ENCODE peak calls at places on chromosomes 11 and 22, in four cellular contexts. N is left ventricle myocardium inferior, S is thoracic aorta, C is mucosa of descending colon. A is an unnamed sample.

GRCh38 chr11:16777576-16777975 is 39.1 kb downstream of the C11orf58 start:
- DNase-seq in N (no peak), S (no peak), C (no peak), A (no peak)

GRCh38 chr11:22169833-22170232 is 23.1 kb upstream of the ANO5 start:
- DNase-seq in N (no peak), S (no peak), C (no peak), A (no peak)

GRCh38 chr11:79461144-79461543 is 20.3 kb upstream of the TENM4 start:
- DNase-seq in N (no peak), S (no peak), C (no peak), A (peak; percentile 58)

GRCh38 chr11:73209892-73210291 is 8.2 kb upstream of the P2RY2 start:
- DNase-seq in N (no peak), S (no peak), C (no peak), A (no peak)

GRCh38 chr11:58444285-58444684 is 2.2 kb upstream of the OR5B12 start:
- DNase-seq in N (no peak), S (no peak), C (no peak), A (no peak)

GRCh38 chr22:41498322-41498721 is 29.4 kb downstream of the ACO2 start:
- DNase-seq in N (no peak), S (no peak), C (no peak), A (no peak)

GRCh38 chr11:19878520-19878919 is 165.9 kb downstream of the NAV2 start:
- DNase-seq in N (no peak), S (no peak), C (no peak), A (no peak)

GRCh38 chr11:3893311-3893710 is 37.8 kb downstream of the STIM1 start:
- DNase-seq in N (no peak), S (no peak), C (no peak), A (no peak)

GRCh38 chr22:28141614-28142013 is 222.6 kb upstream of the PITPNB start:
- DNase-seq in N (no peak), S (no peak), C (no peak), A (peak; percentile 63)

GRCh38 chr22:50217543-50218152 is 16.8 kb downstream of the SELENOO start:
- DNase-seq in N (no peak), S (no peak), C (no peak), A (no peak)

GRCh38 chr11:111663820-111664219 is 61.6 kb downstream of the SIK2 start:
- DNase-seq in N (peak; percentile 51), S (no peak), C (no peak), A (no peak)

GRCh38 chr11:12901874-12902481 is 107.1 kb upstream of the RASSF10 start:
- DNase-seq in N (no peak), S (no peak), C (no peak), A (peak; percentile 81)

GRCh38 chr11:125941241-125941605 is 4.6 kb upstream of the VSIG10L2 start:
- DNase-seq in N (no peak), S (no peak), C (no peak), A (no peak)

GRCh38 chr11:88420165-88420781 is 82.7 kb upstream of the CTSC start:
- DNase-seq in N (peak; percentile 29), S (no peak), C (no peak), A (peak; percentile 86)

GRCh38 chr22:19122143-19122751 is at the start of gene DGCR2:
- DNase-seq in N (peak; percentile 97), S (peak; percentile 89), C (peak; percentile 98), A (peak; percentile 88)

GRCh38 chr11:81916459-81916858 is 817.2 kb downstream of the FAM181B start:
- DNase-seq in N (no peak), S (no peak), C (no peak), A (no peak)

GRCh38 chr11:111336582-111337256 is 38.4 kb downstream of the POU2AF3 start:
- DNase-seq in N (no peak), S (no peak), C (no peak), A (no peak)

GRCh38 chr22:50270302-50271010 is at the start of gene MAPK11:
- DNase-seq in N (peak; percentile 73), S (no peak), C (peak; percentile 85), A (peak; percentile 63)

GRCh38 chr22:37905534-37906363 is at the start of gene MICALL1:
- DNase-seq in N (peak; percentile 76), S (no peak), C (peak; percentile 79), A (peak; percentile 58)

GRCh38 chr11:61555978-61556377 is 24.9 kb downstream of the SYT7 start:
- DNase-seq in N (no peak), S (no peak), C (no peak), A (no peak)

GRCh38 chr11:32584921-32585320 is 1.3 kb downstream of the EIF3M start:
- DNase-seq in N (no peak), S (no peak), C (no peak), A (no peak)

GRCh38 chr11:61333638-61334433 is 808 bp downstream of the TKFC start:
- DNase-seq in N (no peak), S (no peak), C (no peak), A (no peak)

GRCh38 chr11:2998073-2998850 is 6.1 kb upstream of the NAP1L4 start:
- DNase-seq in N (no peak), S (no peak), C (no peak), A (no peak)

GRCh38 chr11:64238076-64238475 is 2.8 kb upstream of the FKBP2 start:
- DNase-seq in N (no peak), S (no peak), C (peak; percentile 71), A (no peak)

GRCh38 chr22:42768385-42769035 is 47.8 kb upstream of the A4GALT start:
- DNase-seq in N (no peak), S (no peak), C (no peak), A (no peak)

GRCh38 chr11:18633256-18634139 is 644 bp downstream of the SPTY2D1 start:
- DNase-seq in N (no peak), S (no peak), C (no peak), A (peak; percentile 23)

GRCh38 chr22:37559901-37560681 is at the start of gene CDC42EP1:
- DNase-seq in N (peak; percentile 65), S (no peak), C (peak; percentile 87), A (peak; percentile 35)

GRCh38 chr11:71227058-71227659 is 25.2 kb downstream of the SHANK2 start:
- DNase-seq in N (no peak), S (no peak), C (no peak), A (no peak)

DNA sequence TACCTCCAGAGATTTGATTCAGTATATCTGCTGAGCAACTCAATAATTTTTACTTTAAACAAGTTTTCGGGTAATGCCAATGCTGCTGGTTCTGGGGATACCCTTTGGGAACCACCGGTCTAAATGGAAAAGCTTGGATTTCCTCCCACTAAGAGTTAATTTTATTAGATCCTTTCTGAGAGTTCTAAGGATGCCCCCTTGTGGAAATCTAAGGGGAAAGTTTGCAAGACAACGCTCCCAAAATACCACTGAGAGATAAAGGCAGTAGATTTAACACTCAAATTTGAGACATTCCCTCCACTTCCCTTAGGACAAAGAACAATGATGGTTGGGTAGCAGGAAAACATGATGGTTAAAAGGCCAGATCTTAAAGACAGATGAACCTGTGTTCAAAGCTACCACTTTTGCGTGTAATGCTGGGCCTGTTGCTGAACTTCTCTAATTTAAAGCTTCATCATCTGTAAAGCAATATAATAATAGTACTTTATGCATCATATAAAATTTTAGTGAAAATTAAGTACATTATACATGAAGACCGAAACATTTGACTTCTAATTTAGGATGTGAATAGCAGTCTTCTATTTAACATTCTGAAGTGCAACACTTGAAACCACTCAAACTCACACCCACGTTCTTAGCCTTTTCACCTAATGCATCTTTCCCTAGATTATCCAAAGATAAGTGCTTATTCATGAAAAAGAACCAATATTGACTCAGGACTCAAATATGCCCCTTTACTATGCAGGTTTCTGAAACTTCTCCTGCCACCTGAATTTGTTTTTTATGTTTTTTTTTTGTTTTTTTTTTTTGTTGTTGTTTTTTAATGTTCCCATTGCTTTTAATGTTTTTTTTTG is 110.1 kb upstream of the LUZP2 start:
- DNase-seq in N (no peak), S (no peak), C (no peak), A (peak; percentile 25)
- TF ChIP-seq CTCF in N (peak; percentile 42), S (no peak), C (no peak), A (peak; percentile 78)

GRCh38 chr11:68670208-68670992 is 13.9 kb upstream of the GAL start:
- DNase-seq in N (no peak), S (no peak), C (peak; percentile 33), A (no peak)
- TF ChIP-seq CTCF in N (no peak), S (no peak), C (no peak), A (no peak)

DNA sequence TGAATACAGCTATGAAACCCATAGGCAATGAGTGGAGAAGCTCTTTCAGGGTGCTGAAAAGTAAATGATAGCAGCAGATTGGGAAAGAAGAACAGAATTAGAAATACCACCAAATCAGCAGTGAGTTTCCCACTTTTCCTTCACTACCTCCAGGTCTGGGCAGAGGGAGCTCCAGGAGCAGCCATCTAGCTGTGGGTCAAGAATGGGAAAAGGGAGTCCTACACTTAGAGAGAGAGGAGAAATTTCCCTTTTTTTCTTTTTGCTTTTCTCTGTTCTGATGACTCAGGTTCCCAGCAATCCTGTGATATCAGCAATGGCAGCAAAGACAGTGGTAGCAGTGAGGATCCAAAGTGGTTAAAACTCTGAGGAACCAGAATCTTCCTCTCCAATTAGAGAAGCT is 263.9 kb downstream of the NXPE2 start:
- DNase-seq in N (no peak), S (no peak), C (no peak), A (no peak)
- TF ChIP-seq CTCF in N (no peak), S (no peak), C (no peak), A (no peak)

GRCh38 chr11:898160-898517 is 12.5 kb downstream of the CHID1 start:
- DNase-seq in N (no peak), S (no peak), C (no peak), A (no peak)

GRCh38 chr11:897226-898159 is 13.1 kb downstream of the CHID1 start:
- DNase-seq in N (no peak), S (no peak), C (no peak), A (no peak)

GRCh38 chr11:893008-893654 is 17.5 kb downstream of the CHID1 start:
- DNase-seq in N (no peak), S (no peak), C (no peak), A (no peak)

GRCh38 chr11:894575-895201 is 15.9 kb downstream of the CHID1 start:
- DNase-seq in N (no peak), S (no peak), C (no peak), A (no peak)

DNA sequence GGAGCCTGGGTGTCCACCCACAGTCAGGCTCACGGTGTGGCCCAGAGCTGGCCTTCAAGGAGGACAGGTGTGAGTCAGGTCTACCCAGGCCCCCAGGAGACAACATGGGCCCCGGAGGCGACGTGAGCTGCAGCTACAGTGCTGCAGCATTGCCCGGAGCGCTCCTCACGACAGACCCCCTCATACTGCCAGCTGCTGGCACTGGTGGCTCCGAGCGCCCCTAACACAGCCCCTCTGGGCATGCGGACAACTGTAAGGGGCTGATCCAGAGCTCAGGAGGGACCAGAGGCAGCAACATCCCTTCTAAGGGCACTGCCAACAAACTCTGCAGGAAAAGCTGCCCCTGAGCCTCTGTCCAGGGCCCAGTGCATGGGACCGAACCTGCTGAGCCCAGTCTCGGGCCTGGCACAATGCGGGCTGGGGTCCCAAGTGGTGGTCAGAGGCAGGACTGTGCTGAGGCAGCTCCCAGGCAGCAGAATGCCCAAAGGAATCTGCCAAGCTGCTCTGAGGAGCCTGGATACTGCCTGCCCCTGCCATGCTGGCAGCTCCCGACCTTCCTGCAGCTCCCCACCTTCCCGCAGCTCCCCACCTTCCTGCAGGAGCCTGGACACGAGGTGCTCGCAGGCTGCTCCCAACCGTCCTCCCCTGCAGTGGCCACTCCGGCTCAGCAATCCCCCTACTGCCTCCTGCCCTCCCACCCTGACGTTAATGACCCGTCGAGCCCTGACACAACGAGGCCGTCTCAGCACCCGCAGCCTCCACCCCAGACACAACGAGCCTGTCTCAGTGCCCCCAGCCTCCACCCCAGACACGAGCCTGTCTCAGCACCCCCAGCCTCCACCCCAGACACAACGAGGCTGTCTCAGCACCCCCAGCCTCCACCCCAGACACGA is 15.0 kb downstream of the CHID1 start:
- DNase-seq in N (no peak), S (no peak), C (no peak), A (no peak)
- TF ChIP-seq CTCF in N (no peak), S (no peak), C (no peak), A (no peak)

A was measured in HFFc6.